ENCODE peak calls at places on chromosomes 3 and 15, in eight cellular contexts. Z is NT2/D1, T is GM12878, L is HepG2, G is colonic mucosa, D is IMR-90, Q is neuronal stem cell, W is neural progenitor cell. A is an unnamed sample.

GRCh38 chr3:47265725-47266480 is 16.7 kb downstream of the KIF9 start:
- DNase-seq in Z (no peak), T (no peak), L (no peak), G (no peak), D (peak; percentile 18), Q (no peak), W (no peak), A (no peak)

GRCh38 chr3:168511428-168512014 is 415.8 kb upstream of the GOLIM4 start:
- DNase-seq in Z (no peak), T (no peak), L (no peak), G (no peak), D (peak; percentile 20), Q (no peak), W (no peak), A (peak; percentile 72)

GRCh38 chr3:141094851-141095545 is 43.9 kb downstream of the SPSB4 start:
- DNase-seq in Z (no peak), T (no peak), L (no peak), G (peak; percentile 40), D (peak; percentile 9), Q (peak; percentile 80), W (peak; percentile 83), A (peak; percentile 72)

GRCh38 chr3:30462725-30463124 is 143.7 kb upstream of the TGFBR2 start:
- DNase-seq in Z (no peak), T (no peak), L (no peak), G (no peak), D (peak; percentile 26), Q (no peak), W (no peak), A (no peak)

GRCh38 chr3:142448424-142448823 is 587 bp upstream of the XRN1 start:
- DNase-seq in Z (no peak), T (no peak), L (no peak), G (no peak), D (peak; percentile 11), Q (no peak), W (no peak), A (no peak)

GRCh38 chr3:46372492-46373359 is 2.0 kb downstream of the CCR5 start:
- DNase-seq in Z (no peak), T (no peak), L (no peak), G (no peak), D (peak; percentile 29), Q (no peak), W (peak; percentile 30), A (no peak)

GRCh38 chr3:72123908-72124441 is 339.0 kb upstream of the PROK2 start:
- DNase-seq in Z (no peak), T (peak; percentile 19), L (peak; percentile 21), G (no peak), D (peak; percentile 78), Q (no peak), W (no peak), A (peak; percentile 76)

GRCh38 chr3:141280690-141281089 is 49.1 kb downstream of the PXYLP1 start:
- DNase-seq in Z (no peak), T (no peak), L (no peak), G (no peak), D (no peak), Q (no peak), W (no peak), A (no peak)

GRCh38 chr15:78634251-78635145 is 6.5 kb downstream of the CHRNB4 start:
- DNase-seq in Z (no peak), T (no peak), L (no peak), G (no peak), D (no peak), Q (no peak), W (no peak), A (no peak)

GRCh38 chr3:99526927-99527326 is 111.5 kb upstream of the COL8A1 start:
- DNase-seq in Z (no peak), T (no peak), L (no peak), G (no peak), D (peak; percentile 41), Q (no peak), W (peak; percentile 11), A (peak; percentile 50)

GRCh38 chr3:196288141-196288460 is 575 bp upstream of the PCYT1A start:
- DNase-seq in Z (no peak), T (no peak), L (no peak), G (peak; percentile 26), D (peak; percentile 19), Q (no peak), W (no peak), A (no peak)

GRCh38 chr15:52527898-52528464 is 699 bp downstream of the MYO5A start:
- DNase-seq in Z (no peak), T (no peak), L (no peak), G (peak; percentile 19), D (peak; percentile 33), Q (peak; percentile 38), W (peak; percentile 54), A (peak; percentile 57)

GRCh38 chr15:85910796-85911195 is 116.1 kb upstream of the KLHL25 start:
- DNase-seq in Z (no peak), T (no peak), L (no peak), G (no peak), D (no peak), Q (no peak), W (peak; percentile 25), A (no peak)

GRCh38 chr3:111714305-111714704 is 119.2 kb upstream of the ZBED2 start:
- DNase-seq in Z (peak; percentile 20), T (no peak), L (no peak), G (no peak), D (peak; percentile 40), Q (no peak), W (peak; percentile 40), A (peak; percentile 51)

GRCh38 chr15:77282333-77282732 is 137.6 kb downstream of the PEAK1 start:
- DNase-seq in Z (peak; percentile 48), T (no peak), L (peak; percentile 83), G (no peak), D (peak; percentile 86), Q (peak; percentile 11), W (peak; percentile 45), A (peak; percentile 86)

GRCh38 chr3:9146367-9147071 is 102.9 kb downstream of the SRGAP3 start:
- DNase-seq in Z (no peak), T (no peak), L (no peak), G (no peak), D (no peak), Q (no peak), W (no peak), A (no peak)

DNA sequence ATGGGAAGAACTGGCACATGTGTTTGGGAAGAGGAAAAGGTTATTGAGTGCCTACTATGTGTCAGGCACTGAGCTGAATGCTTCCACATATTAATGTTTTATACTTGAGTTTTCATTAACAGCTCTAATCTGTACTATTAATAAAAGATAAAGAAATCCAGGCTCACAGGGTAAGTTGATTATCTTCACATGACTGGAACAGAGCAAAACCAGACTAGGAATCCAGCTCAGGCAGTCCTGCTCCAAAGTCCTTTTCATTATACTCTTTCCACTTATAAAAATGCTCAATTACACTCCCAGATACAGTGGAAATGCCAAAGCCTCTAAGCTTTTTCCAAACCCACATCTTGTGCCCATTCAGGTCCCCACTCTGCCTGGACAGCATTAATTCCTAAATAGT is 97.6 kb downstream of the TNIK start:
- DNase-seq in Z (no peak), T (no peak), L (no peak), G (no peak), D (no peak), Q (no peak), W (no peak), A (no peak)
- H3K36me3 ChIP-seq in Z (no peaks in the 10 kb centered on the region), T (peaks cover 9% of the 10 kb centered on the region), L (no peaks in the 10 kb centered on the region), G (no peaks in the 10 kb centered on the region), D (no peaks in the 10 kb centered on the region), Q (no peaks in the 10 kb centered on the region), W (no peaks in the 10 kb centered on the region), A (no peaks in the 10 kb centered on the region)

GRCh38 chr3:57009367-57009766 is 51.1 kb upstream of the SPATA12 start:
- DNase-seq in Z (no peak), T (no peak), L (no peak), G (no peak), D (peak; percentile 23), Q (no peak), W (no peak), A (no peak)

GRCh38 chr3:57006048-57006709 is 54.3 kb upstream of the SPATA12 start:
- DNase-seq in Z (no peak), T (no peak), L (no peak), G (no peak), D (no peak), Q (no peak), W (no peak), A (no peak)

GRCh38 chr3:57004154-57004730 is 56.2 kb upstream of the SPATA12 start:
- DNase-seq in Z (no peak), T (no peak), L (no peak), G (no peak), D (no peak), Q (no peak), W (no peak), A (no peak)

GRCh38 chr3:57007513-57008415 is 52.7 kb upstream of the SPATA12 start:
- DNase-seq in Z (no peak), T (no peak), L (no peak), G (peak; percentile 46), D (peak; percentile 85), Q (no peak), W (no peak), A (peak; percentile 88)

DNA sequence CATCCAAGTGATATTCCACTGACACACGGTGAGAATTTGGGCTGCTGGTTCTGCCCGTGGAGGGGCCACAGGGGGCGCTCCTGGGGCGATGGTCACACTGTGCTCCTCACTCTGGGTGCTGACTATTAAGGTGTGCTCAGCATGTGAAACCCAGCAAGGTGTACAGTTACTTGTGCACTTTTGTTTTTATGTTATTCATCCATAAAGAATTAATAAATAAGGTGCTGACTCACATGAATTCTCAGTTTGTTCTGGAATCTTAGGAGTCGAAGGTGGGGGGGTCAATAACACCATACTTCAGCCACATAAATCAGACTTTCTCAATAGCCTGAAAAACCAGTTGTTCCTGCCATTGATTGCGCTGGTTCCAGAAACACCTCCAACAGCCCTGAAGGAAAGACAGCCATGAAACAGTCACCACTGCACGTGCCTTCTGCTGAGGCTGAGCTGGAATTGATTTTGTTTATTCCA is 53.5 kb upstream of the SPATA12 start:
- DNase-seq in Z (no peak), T (no peak), L (no peak), G (no peak), D (peak; percentile 34), Q (no peak), W (no peak), A (peak; percentile 20)
- H3K9ac ChIP-seq in Z (no peak overlapping the region), T (no peak overlapping the region), L (no peak overlapping the region), G (no peak overlapping the region), D (no peak overlapping the region), Q (no peak overlapping the region), W (no peak overlapping the region), A (peak overlapping the region; percentile 85)

GRCh38 chr15:42964476-42964875 is 43.9 kb upstream of the TTBK2 start:
- DNase-seq in Z (no peak), T (no peak), L (no peak), G (no peak), D (no peak), Q (no peak), W (no peak), A (no peak)
- H3K36me3 ChIP-seq in Z (peaks cover 31% of the 10 kb centered on the region), T (peaks cover 8% of the 10 kb centered on the region), L (peaks cover 6% of the 10 kb centered on the region), G (no peaks in the 10 kb centered on the region), D (peaks cover 31% of the 10 kb centered on the region), Q (peaks cover 7% of the 10 kb centered on the region), W (no peaks in the 10 kb centered on the region), A (peaks cover 69% of the 10 kb centered on the region)

DNA sequence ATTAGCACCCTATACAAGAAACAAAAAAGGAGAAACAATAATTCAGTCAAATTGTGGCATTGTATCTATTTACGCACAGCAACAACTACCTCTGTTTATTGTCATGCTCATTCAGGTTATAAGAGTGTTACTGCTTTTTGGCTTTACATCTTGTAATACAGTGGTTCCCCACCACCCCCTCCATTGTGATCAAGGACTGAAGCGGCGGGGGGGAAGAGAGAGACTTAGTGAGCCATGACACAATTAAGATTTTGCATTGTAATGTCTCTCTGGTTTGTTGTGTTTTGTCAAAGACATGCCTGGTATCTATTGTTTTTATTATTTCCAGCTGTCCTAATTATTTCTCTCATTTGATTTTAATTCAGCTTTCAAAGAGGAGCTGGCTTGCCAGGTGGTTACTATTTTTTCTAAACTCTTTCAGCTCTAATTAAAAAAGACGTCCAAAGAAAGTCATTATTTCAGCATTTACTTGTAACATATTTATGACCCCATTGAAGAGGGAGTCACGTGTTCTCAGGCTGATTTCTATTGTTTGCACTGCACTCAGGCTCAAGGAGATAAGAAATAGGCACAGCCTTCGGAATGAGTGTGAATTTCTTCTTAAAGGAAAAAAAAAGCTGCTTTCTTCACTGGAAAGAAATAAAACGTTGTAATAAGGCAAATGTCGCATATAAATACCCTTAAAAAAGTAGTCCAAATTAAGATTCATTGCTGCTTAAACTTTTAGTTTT is 234.4 kb upstream of the TBL1XR1 start:
- DNase-seq in Z (no peak), T (no peak), L (no peak), G (no peak), D (no peak), Q (peak; percentile 15), W (peak; percentile 20), A (no peak)
- H3K9ac ChIP-seq in Z (peak overlapping the region; percentile 5), T (no peak overlapping the region), L (no peak overlapping the region), G (no peak overlapping the region), D (no peak overlapping the region), Q (no peak overlapping the region), W (no peak overlapping the region), A (no peak overlapping the region)